ENCODE peak calls at places on chromosomes 13 and 19, in five cellular contexts. X, S, L, D and W are unnamed samples.

GRCh38 chr19:50690439-50690838 is 29.2 kb downstream of the SHANK1 start:
- DNase-seq in X (no peak), S (no peak), L (no peak), D (no peak), W (no peak)

GRCh38 chr19:29431332-29431731 is 94.5 kb upstream of the VSTM2B start:
- DNase-seq in X (no peak), S (no peak), L (no peak), D (no peak), W (no peak)

GRCh38 chr13:106176103-106176502 is 359.4 kb downstream of the EFNB2 start:
- DNase-seq in X (no peak), S (no peak), L (no peak), D (no peak), W (no peak)

GRCh38 chr19:29819986-29820385 is 8.2 kb downstream of the CCNE1 start:
- DNase-seq in X (no peak), S (no peak), L (no peak), D (no peak), W (no peak)

GRCh38 chr13:32537580-32538233 is 888 bp downstream of the N4BP2L2 start:
- DNase-seq in X (no peak), S (no peak), L (peak), D (peak), W (no peak)

GRCh38 chr13:80341098-80341701 is at the start of gene SPRY2:
- DNase-seq in X (peak), S (peak), L (peak), D (peak), W (peak)

GRCh38 chr19:9883231-9883758 is 48.2 kb downstream of the PIN1 start:
- DNase-seq in X (no peak), S (peak), L (peak), D (no peak), W (no peak)

GRCh38 chr19:46945668-46946067 is 74.0 kb upstream of the NPAS1 start:
- DNase-seq in X (no peak), S (no peak), L (no peak), D (no peak), W (no peak)

GRCh38 chr19:45899919-45900589 is 2.4 kb downstream of the MYPOP start:
- DNase-seq in X (no peak), S (no peak), L (no peak), D (no peak), W (no peak)

GRCh38 chr13:99062593-99062992 is 84.7 kb upstream of the DOCK9 start:
- DNase-seq in X (peak), S (peak), L (no peak), D (no peak), W (no peak)

GRCh38 chr13:36385471-36385870 is 39.3 kb upstream of the SPART start:
- DNase-seq in X (no peak), S (no peak), L (no peak), D (no peak), W (no peak)

GRCh38 chr19:459724-460511 is 915 bp downstream of the SHC2 start:
- DNase-seq in X (peak), S (peak), L (no peak), D (peak), W (peak)

GRCh38 chr13:111337206-111337605 is 16.8 kb downstream of the TEX29 start:
- DNase-seq in X (no peak), S (no peak), L (no peak), D (no peak), W (no peak)

GRCh38 chr19:40232949-40233810 is 6.7 kb upstream of the CCNP start:
- DNase-seq in X (no peak), S (no peak), L (no peak), D (peak), W (no peak)

GRCh38 chr13:75139291-75139690 is 342.7 kb downstream of the TBC1D4 start:
- DNase-seq in X (no peak), S (no peak), L (no peak), D (no peak), W (no peak)

GRCh38 chr13:103694033-103694432 is 627.8 kb upstream of the SLC10A2 start:
- DNase-seq in X (no peak), S (no peak), L (no peak), D (no peak), W (no peak)

GRCh38 chr13:74132768-74133656 is 1.2 kb downstream of the KLF12 start:
- DNase-seq in X (no peak), S (peak), L (no peak), D (peak), W (no peak)